ENCODE peak calls at places on chromosomes 13 and 19, in ten cellular contexts. Z is type B pancreatic cell; J is thoracic aorta; Q is cardiac fibroblast; S is DND-41; R is PC-9; K is suprapubic skin; L is Peyer's patch; C is CD8-positive, alpha-beta T cell; Y is pancreas. B is an unnamed sample.

GRCh38 chr13:29978211-29978610 is 127.8 kb upstream of the UBL3 start:
- DNase-seq in Z (no peak), J (no peak), Q (peak), S (no peak), R (no peak), K (no peak), L (no peak), C (no peak), Y (no peak), B (no peak)

GRCh38 chr13:110590577-110590976 is 24.8 kb upstream of the NAXD start:
- DNase-seq in Z (no peak), J (no peak), Q (no peak), S (no peak), R (peak), K (peak), L (no peak), C (no peak), Y (no peak), B (no peak)

GRCh38 chr13:51895906-51896888 is 34.4 kb downstream of the CCDC70 start:
- DNase-seq in Z (no peak), J (no peak), Q (peak), S (peak), R (peak), K (no peak), L (no peak), C (no peak), Y (peak), B (no peak)

GRCh38 chr19:46081928-46082727 is 41.3 kb upstream of the IGFL4 start:
- DNase-seq in Z (no peak), J (no peak), Q (peak), S (peak), R (no peak), K (no peak), L (no peak), C (no peak), Y (no peak), B (no peak)

GRCh38 chr13:51784097-51784496 is 19.9 kb downstream of the DHRS12 start:
- DNase-seq in Z (no peak), J (no peak), Q (no peak), S (no peak), R (no peak), K (peak), L (no peak), C (no peak), Y (no peak), B (no peak)

GRCh38 chr19:31592456-31592855 is 243.2 kb upstream of the TSHZ3 start:
- DNase-seq in Z (no peak), J (no peak), Q (no peak), S (no peak), R (no peak), K (no peak), L (no peak), C (no peak), Y (no peak), B (no peak)

GRCh38 chr13:95710313-95710712 is 33.4 kb downstream of the DNAJC3 start:
- DNase-seq in Z (no peak), J (no peak), Q (peak), S (no peak), R (no peak), K (no peak), L (no peak), C (no peak), Y (no peak), B (no peak)

GRCh38 chr19:4246767-4247593 is at the start of gene YJU2:
- DNase-seq in Z (peak), J (peak), Q (peak), S (peak), R (peak), K (peak), L (peak), C (peak), Y (peak), B (peak)

GRCh38 chr19:2446390-2446789 is 10.4 kb downstream of the LMNB2 start:
- DNase-seq in Z (no peak), J (no peak), Q (no peak), S (peak), R (no peak), K (no peak), L (peak), C (peak), Y (no peak), B (no peak)

DNA sequence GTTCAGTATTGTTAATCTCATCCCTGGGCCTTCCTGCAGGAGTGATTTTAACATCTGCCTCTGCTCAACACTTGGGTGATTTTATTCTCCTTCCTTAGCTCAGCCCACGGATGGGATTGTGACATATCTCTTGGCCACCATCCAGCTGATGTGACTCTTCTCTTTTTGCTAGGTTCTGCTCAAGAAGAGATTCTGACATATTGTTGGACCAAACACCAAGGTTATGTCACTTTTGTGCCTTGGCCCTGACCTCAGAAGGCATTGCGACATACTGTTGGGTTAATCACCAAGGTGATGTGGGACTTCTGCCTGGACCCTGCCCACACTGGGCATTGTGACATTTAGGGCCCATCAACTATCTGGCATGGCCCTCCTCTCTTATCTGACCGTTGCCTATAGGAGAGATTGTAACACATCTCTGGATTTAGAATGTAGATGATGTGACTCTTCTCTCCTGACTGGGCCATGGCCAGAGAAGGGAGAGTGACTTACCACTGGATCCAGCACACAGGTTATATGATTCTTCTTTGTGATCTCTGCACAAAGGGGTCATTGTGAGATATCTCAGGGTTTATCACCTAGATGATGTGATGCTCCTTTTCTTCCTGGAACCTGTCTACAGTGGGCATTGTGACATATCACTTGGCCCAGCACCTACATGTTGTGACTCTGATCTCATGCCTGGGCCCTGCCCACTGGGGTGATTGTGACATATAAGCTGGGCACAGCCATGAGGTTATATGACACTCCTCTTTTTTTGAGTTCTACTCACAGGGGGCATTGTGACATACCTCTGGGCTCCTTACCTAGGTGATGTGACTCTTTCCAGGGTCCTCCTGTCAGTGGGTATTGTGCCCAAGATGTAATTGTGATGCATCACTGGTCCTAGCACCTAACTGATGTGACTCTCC is 88.8 kb downstream of the ZNF429 start:
- DNase-seq in Z (no peak), J (no peak), Q (no peak), S (no peak), R (no peak), K (no peak), L (no peak), C (no peak), Y (no peak), B (no peak)
- TF ChIP-seq CTCF in Z (no peak), J (no peak), Q (no peak), S (no peak), R (no peak), K (no peak), L (no peak), C (no peak), Y (no peak), B (no peak)

GRCh38 chr19:18919086-18919894 is at the start of the genes COPE and DDX49:
- DNase-seq in Z (peak), J (peak), Q (peak), S (peak), R (peak), K (peak), L (peak), C (peak), Y (peak), B (peak)
- TF ChIP-seq CTCF in Z (no peak), J (no peak), Q (no peak), S (peak), R (no peak), K (no peak), L (no peak), C (no peak), Y (no peak), B (no peak)

GRCh38 chr13:36454121-36454520 is 21.8 kb downstream of the CCNA1 start:
- DNase-seq in Z (no peak), J (no peak), Q (no peak), S (no peak), R (no peak), K (no peak), L (no peak), C (no peak), Y (no peak), B (no peak)

GRCh38 chr13:36454962-36455361 is 22.7 kb downstream of the CCNA1 start:
- DNase-seq in Z (no peak), J (no peak), Q (no peak), S (no peak), R (no peak), K (no peak), L (no peak), C (no peak), Y (no peak), B (no peak)

GRCh38 chr13:36450534-36450933 is 18.2 kb downstream of the CCNA1 start:
- DNase-seq in Z (no peak), J (no peak), Q (no peak), S (no peak), R (no peak), K (no peak), L (no peak), C (no peak), Y (no peak), B (no peak)

GRCh38 chr13:36456577-36456976 is 24.3 kb downstream of the CCNA1 start:
- DNase-seq in Z (no peak), J (no peak), Q (no peak), S (no peak), R (no peak), K (no peak), L (no peak), C (no peak), Y (no peak), B (no peak)

GRCh38 chr13:36453518-36453917 is 21.2 kb downstream of the CCNA1 start:
- DNase-seq in Z (no peak), J (no peak), Q (no peak), S (no peak), R (no peak), K (no peak), L (no peak), C (no peak), Y (no peak), B (no peak)
- TF ChIP-seq CTCF in Z (peak), J (no peak), Q (peak), S (peak), R (peak), K (no peak), L (no peak), C (no peak), Y (no peak), B (no peak)

DNA sequence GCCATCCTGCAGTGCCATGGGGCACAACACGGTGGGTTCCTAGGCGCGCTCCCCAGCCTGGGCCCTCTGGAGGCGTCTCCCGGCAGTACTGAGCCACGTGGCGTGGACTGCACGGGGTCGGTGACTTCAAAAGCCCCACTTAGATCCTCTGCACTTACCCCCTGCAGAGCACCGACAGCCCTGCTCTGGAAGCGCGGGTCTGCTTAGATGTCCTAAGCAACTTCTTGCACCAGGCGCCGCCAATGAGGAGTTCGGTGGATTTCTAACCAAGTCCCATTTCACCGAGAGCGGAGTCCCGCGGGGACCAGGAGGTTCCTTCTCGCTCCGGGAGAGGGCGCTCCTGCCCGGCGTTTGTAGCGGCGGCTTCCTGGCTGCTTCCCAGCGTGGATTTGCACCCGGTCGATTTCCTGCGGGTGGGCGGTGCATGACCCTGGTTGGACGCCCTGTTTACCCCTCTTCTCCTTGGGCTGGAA is 25.2 kb upstream of the ZNF845 start:
- DNase-seq in Z (peak), J (no peak), Q (no peak), S (peak), R (peak), K (no peak), L (no peak), C (no peak), Y (no peak), B (no peak)
- TF ChIP-seq CTCF in Z (peak), J (no peak), Q (peak), S (peak), R (no peak), K (peak), L (no peak), C (peak), Y (no peak), B (peak)

GRCh38 chr19:38376576-38376975 is 2.2 kb downstream of the PSMD8 start:
- DNase-seq in Z (no peak), J (no peak), Q (no peak), S (no peak), R (no peak), K (no peak), L (no peak), C (no peak), Y (no peak), B (no peak)

GRCh38 chr19:38373907-38374331 is 452 bp upstream of the PSMD8 start:
- DNase-seq in Z (no peak), J (no peak), Q (no peak), S (no peak), R (no peak), K (no peak), L (no peak), C (no peak), Y (no peak), B (no peak)

GRCh38 chr19:38375098-38375493 is 725 bp downstream of the PSMD8 start:
- DNase-seq in Z (no peak), J (no peak), Q (no peak), S (no peak), R (no peak), K (no peak), L (no peak), C (no peak), Y (no peak), B (no peak)

GRCh38 chr19:38375748-38376147 is 1.4 kb downstream of the PSMD8 start:
- DNase-seq in Z (no peak), J (no peak), Q (peak), S (no peak), R (no peak), K (no peak), L (no peak), C (no peak), Y (no peak), B (no peak)

GRCh38 chr19:38374332-38375097 is at the start of gene PSMD8:
- DNase-seq in Z (peak), J (peak), Q (peak), S (peak), R (peak), K (peak), L (peak), C (peak), Y (peak), B (peak)
- TF ChIP-seq CTCF in Z (peak), J (no peak), Q (no peak), S (peak), R (peak), K (no peak), L (peak), C (no peak), Y (no peak), B (no peak)

DNA sequence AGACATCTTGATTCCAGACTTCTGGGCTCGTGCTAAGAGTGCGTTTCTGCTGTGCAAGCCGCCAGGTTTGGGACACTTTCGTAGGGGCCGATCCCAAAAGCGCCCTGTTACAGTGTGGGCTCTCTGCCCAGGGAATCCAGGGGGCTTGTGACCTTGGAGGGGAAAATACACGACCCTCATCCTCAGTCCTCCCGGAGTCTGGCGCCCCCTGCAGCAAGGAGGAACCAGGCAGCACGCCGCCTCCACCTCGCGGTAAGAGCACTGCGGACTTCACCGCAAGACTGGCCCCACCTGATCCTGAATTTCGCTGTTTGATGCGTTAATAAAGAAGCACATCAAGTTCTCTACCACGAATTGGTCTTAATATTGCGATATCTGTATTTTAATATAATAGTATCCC is 5.2 kb downstream of the POLRMT start:
- DNase-seq in Z (no peak), J (no peak), Q (no peak), S (peak), R (no peak), K (no peak), L (no peak), C (no peak), Y (no peak), B (no peak)
- TF ChIP-seq CTCF in Z (peak), J (no peak), Q (peak), S (peak), R (peak), K (peak), L (no peak), C (no peak), Y (no peak), B (no peak)

B was measured in mesothelial cell of epicardium.